ENCODE peak calls at places on chromosome 21, in five cellular contexts. T is IMR-90, R is HFFc6, G is fibroblast of lung, B is right lobe of liver. C is an unnamed sample.

GRCh38 chr21:35204850-35205564 is 155.9 kb upstream of the RUNX1 start:
- DNase-seq in G (peak), R (peak), B (peak), T (peak), C (peak)

GRCh38 chr21:27269646-27270045 is 302.8 kb upstream of the ADAMTS5 start:
- DNase-seq in R (peak), G (peak), B (no peak), T (peak), C (peak)

GRCh38 chr21:41477641-41478318 is 30.2 kb downstream of the TMPRSS2 start:
- DNase-seq in T (no peak), R (no peak), B (peak), G (peak), C (no peak)

GRCh38 chr21:33848252-33848953 is 67.2 kb downstream of the ATP5PO start:
- DNase-seq in T (no peak), R (no peak), B (no peak), G (no peak), C (no peak)

GRCh38 chr21:27649323-27649722 is 682.4 kb upstream of the ADAMTS5 start:
- DNase-seq in G (peak), B (no peak), T (peak), R (peak), C (no peak)

GRCh38 chr21:25036775-25037174 is 570.5 kb downstream of the MRPL39 start:
- DNase-seq in R (no peak), G (no peak), T (no peak), B (no peak), C (no peak)

GRCh38 chr21:33374080-33374873 is 28.9 kb upstream of the IFNGR2 start:
- DNase-seq in T (peak), G (peak), R (peak), B (no peak), C (peak)

GRCh38 chr21:40902993-40903392 is 56.0 kb upstream of the DSCAM start:
- DNase-seq in T (no peak), G (no peak), B (no peak), R (no peak), C (no peak)

DNA sequence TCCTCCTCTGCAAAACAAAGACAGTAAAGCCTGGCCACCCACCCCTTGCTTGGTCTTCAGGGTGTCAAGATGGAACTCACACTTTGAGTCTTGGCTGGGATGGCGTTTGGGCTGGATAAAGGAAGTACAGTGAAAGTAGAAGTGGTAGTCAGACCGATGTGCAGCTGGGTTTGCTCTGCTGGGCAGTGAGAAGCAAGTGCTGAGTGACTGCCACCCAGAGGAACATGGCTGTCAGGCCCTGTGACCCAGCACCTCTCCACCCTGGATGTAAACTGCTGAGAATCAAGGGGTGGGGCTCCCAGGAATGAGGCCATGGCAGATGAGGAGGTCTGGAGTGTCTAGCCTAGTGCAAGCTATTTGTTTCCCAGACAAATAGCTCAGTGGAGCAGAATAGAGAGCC is 51.2 kb downstream of the POFUT2 start:
- DNase-seq in G (no peak), T (no peak), B (no peak), R (peak), C (peak)
- TF ChIP-seq CTCF in G (no peak), T (no peak), B (no peak), R (no peak), C (peak)

GRCh38 chr21:14725219-14725618 is 179.1 kb upstream of the SAMSN1 start:
- DNase-seq in R (no peak), G (no peak), B (no peak), T (no peak), C (no peak)

GRCh38 chr21:14718957-14719356 is 172.8 kb upstream of the SAMSN1 start:
- DNase-seq in R (no peak), G (no peak), T (no peak), B (no peak), C (no peak)

DNA sequence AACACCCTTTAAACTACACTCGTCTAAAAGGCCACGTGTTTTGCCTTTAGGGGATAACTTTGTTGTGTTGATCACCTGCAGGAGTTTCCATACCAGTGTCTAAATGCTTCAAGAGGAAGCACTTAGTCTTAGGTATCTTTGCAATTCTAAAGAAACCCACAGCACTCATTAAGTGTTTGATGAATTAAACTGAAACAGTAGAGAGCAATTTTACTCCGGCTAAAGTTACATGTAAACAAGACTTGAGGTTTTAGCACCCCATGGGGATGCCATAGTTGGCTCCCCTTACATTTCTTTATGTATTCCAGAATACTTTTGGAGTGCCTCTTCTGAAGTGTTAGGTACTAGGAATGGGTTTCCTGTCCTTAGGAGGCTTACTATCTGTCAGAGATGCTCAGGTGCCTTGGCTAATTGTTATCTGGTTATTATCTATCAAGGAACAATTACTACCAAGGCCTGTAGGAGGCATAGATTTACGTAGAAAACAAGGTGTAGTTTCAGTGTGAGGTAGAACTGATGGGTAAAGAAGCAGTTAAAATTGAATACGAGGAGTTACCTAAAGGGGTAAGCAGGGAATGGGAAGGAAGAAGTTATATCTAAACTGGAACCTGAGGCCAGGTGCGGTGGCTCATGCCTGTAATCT is 176.8 kb upstream of the SAMSN1 start:
- DNase-seq in R (no peak), B (no peak), G (no peak), T (no peak), C (no peak)
- TF ChIP-seq CTCF in R (no peak), B (no peak), G (no peak), T (no peak), C (no peak)

GRCh38 chr21:31265293-31265692 is 78.8 kb downstream of the TIAM1 start:
- DNase-seq in R (no peak), B (no peak), T (no peak), G (peak), C (no peak)
- TF ChIP-seq CTCF in R (no peak), B (no peak), T (no peak), G (no peak), C (no peak)

DNA sequence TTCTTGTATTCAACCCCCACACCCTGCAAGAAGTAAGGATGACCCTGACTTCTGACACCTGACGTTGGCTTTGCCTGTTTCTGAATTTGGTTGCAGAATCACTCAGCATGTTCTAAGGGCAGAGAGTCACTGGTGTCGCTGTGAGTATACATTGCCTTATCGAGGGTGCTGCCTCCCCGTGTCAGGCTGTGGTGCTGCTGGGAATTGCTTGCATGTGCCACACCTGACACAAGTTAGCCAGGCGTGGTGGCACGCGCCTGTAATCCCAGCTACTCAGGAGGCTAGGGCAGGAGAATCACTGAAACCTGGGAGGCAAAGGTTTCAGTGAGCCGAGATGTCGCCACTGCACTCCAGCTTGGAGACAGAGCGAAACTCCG is 45.9 kb downstream of the WDR4 start:
- DNase-seq in B (peak), G (no peak), T (peak), R (no peak), C (peak)
- TF ChIP-seq CTCF in B (peak), G (no peak), T (peak), R (no peak), C (peak)

GRCh38 chr21:43269461-43269860 is 100.7 kb downstream of the CRYAA start:
- DNase-seq in R (no peak), G (no peak), T (no peak), B (no peak), C (peak)
- TF ChIP-seq CTCF in R (peak), G (no peak), T (peak), B (no peak), C (peak)

GRCh38 chr21:18249542-18250152 is 5.0 kb downstream of the CHODL start:
- DNase-seq in R (no peak), G (no peak), T (no peak), B (no peak), C (no peak)
- TF ChIP-seq CTCF in R (no peak), G (no peak), T (no peak), B (no peak), C (no peak)